ENCODE peak calls at places on chromosomes 12 and 14, in seven cellular contexts. T is adipocyte, R is T1000, K is fibroblast of gingiva, J is putamen, Q is HS-5, S is ovary. W is an unnamed sample.

GRCh38 chr14:51582437-51582836 is 69.3 kb upstream of the FRMD6 start:
- DNase-seq in T (no peak), R (no peak), K (no peak), J (no peak), Q (no peak), S (no peak), W (no peak)

GRCh38 chr12:86194721-86195120 is 61.5 kb downstream of the MGAT4C start:
- DNase-seq in T (no peak), R (no peak), K (no peak), J (peak; percentile 17), Q (no peak), S (no peak), W (no peak)

GRCh38 chr12:13093850-13094225 is 9.6 kb downstream of the GSG1 start:
- DNase-seq in T (peak; percentile 34), R (no peak), K (no peak), J (no peak), Q (no peak), S (no peak), W (no peak)

GRCh38 chr14:92754956-92755355 is 6.5 kb upstream of the LGMN start:
- DNase-seq in T (no peak), R (no peak), K (no peak), J (no peak), Q (no peak), S (no peak), W (no peak)

GRCh38 chr12:45433441-45433868 is 217.6 kb downstream of the ANO6 start:
- DNase-seq in T (no peak), R (no peak), K (no peak), J (no peak), Q (no peak), S (no peak), W (peak; percentile 94)

GRCh38 chr12:111201036-111201435 is 167.9 kb downstream of the PHETA1 start:
- DNase-seq in T (no peak), R (no peak), K (no peak), J (peak; percentile 62), Q (no peak), S (no peak), W (no peak)

GRCh38 chr14:69105326-69105725 is 47.6 kb downstream of the DCAF5 start:
- DNase-seq in T (peak; percentile 74), R (no peak), K (peak; percentile 36), J (no peak), Q (no peak), S (no peak), W (no peak)

GRCh38 chr12:29088611-29089219 is 60.4 kb upstream of the FAR2 start:
- DNase-seq in T (peak; percentile 56), R (no peak), K (peak; percentile 17), J (no peak), Q (no peak), S (no peak), W (peak; percentile 20)

GRCh38 chr12:105089817-105090216 is 5.6 kb upstream of the ALDH1L2 start:
- DNase-seq in T (no peak), R (no peak), K (no peak), J (no peak), Q (no peak), S (no peak), W (no peak)

GRCh38 chr12:104589215-104589614 is 132.5 kb downstream of the CHST11 start:
- DNase-seq in T (no peak), R (no peak), K (no peak), J (no peak), Q (no peak), S (no peak), W (peak; percentile 54)

GRCh38 chr14:89351958-89352404 is 65.1 kb downstream of the FOXN3 start:
- DNase-seq in T (no peak), R (no peak), K (no peak), J (no peak), Q (no peak), S (no peak), W (no peak)

GRCh38 chr14:90616881-90617280 is 199.3 kb downstream of the TTC7B start:
- DNase-seq in T (no peak), R (no peak), K (no peak), J (no peak), Q (no peak), S (no peak), W (no peak)

GRCh38 chr12:27517961-27518668 is 5.9 kb upstream of the PPFIBP1 start:
- DNase-seq in T (no peak), R (no peak), K (no peak), J (no peak), Q (no peak), S (no peak), W (peak; percentile 40)

GRCh38 chr14:94620597-94620996 is 8.4 kb downstream of the SERPINA3 start:
- DNase-seq in T (no peak), R (no peak), K (no peak), J (no peak), Q (no peak), S (no peak), W (no peak)